ENCODE peak calls at places on chromosomes 2 and 18, in eight cellular contexts. K, L, G, Y, Q, C, F and Z are unnamed samples. For H3K27me3, the result is how much of the 10 kb centered on the place peaks cover.

GRCh38 chr18:63578357-63578958 is 8.7 kb upstream of the SERPINB13 start:
- DNase-seq in K (no peak), L (no peak), G (peak), Y (peak), Q (no peak), C (peak), F (no peak), Z (no peak)

GRCh38 chr18:22710628-22711380 is 222.3 kb upstream of the RBBP8 start:
- DNase-seq in K (no peak), L (peak), G (peak), Y (peak), Q (no peak), C (peak), F (no peak), Z (no peak)

GRCh38 chr2:54618646-54619565 is 104.6 kb upstream of the EML6 start:
- DNase-seq in K (no peak), L (no peak), G (no peak), Y (no peak), Q (no peak), C (peak), F (no peak), Z (no peak)

GRCh38 chr18:62714671-62715438 is 486 bp upstream of the PHLPP1 start:
- DNase-seq in K (peak), L (peak), G (peak), Y (peak), Q (peak), C (peak), F (peak), Z (peak)

GRCh38 chr2:98716786-98717185 is 14.1 kb downstream of the MGAT4A start:
- DNase-seq in K (no peak), L (no peak), G (no peak), Y (no peak), Q (no peak), C (no peak), F (no peak), Z (no peak)

GRCh38 chr2:187982668-187983067 is 309.0 kb upstream of the GULP1 start:
- DNase-seq in K (no peak), L (peak), G (peak), Y (peak), Q (no peak), C (peak), F (no peak), Z (no peak)

GRCh38 chr18:27377251-27377650 is 192.1 kb upstream of the CHST9 start:
- DNase-seq in K (no peak), L (peak), G (no peak), Y (no peak), Q (no peak), C (peak), F (no peak), Z (no peak)

GRCh38 chr2:30421551-30422436 is 25.3 kb upstream of the LCLAT1 start:
- DNase-seq in K (peak), L (peak), G (peak), Y (peak), Q (no peak), C (peak), F (no peak), Z (no peak)

GRCh38 chr2:215664847-215665525 is 229.1 kb upstream of the FN1 start:
- DNase-seq in K (no peak), L (peak), G (peak), Y (peak), Q (no peak), C (peak), F (no peak), Z (peak)

GRCh38 chr2:46985512-46985911 is 69.9 kb upstream of the MCFD2 start:
- DNase-seq in K (no peak), L (peak), G (no peak), Y (peak), Q (no peak), C (peak), F (no peak), Z (no peak)

GRCh38 chr2:62920070-62920469 is 130.6 kb upstream of the OTX1 start:
- DNase-seq in K (no peak), L (peak), G (peak), Y (no peak), Q (no peak), C (peak), F (no peak), Z (no peak)

GRCh38 chr2:241025639-241026038 is 27.2 kb downstream of the SNED1 start:
- DNase-seq in K (no peak), L (no peak), G (no peak), Y (no peak), Q (no peak), C (no peak), F (no peak), Z (no peak)

GRCh38 chr18:60292186-60292585 is 80.4 kb downstream of the MC4R start:
- DNase-seq in K (no peak), L (no peak), G (no peak), Y (no peak), Q (no peak), C (no peak), F (no peak), Z (no peak)

GRCh38 chr2:239026711-239027430 is 179.0 kb downstream of the TWIST2 start:
- DNase-seq in K (no peak), L (no peak), G (no peak), Y (no peak), Q (no peak), C (no peak), F (no peak), Z (no peak)

GRCh38 chr18:37260367-37261093 is 305.1 kb downstream of the CELF4 start:
- DNase-seq in K (no peak), L (no peak), G (no peak), Y (no peak), Q (no peak), C (no peak), F (no peak), Z (no peak)

GRCh38 chr2:171086352-171087290 is 74.1 kb downstream of the TLK1 start:
- DNase-seq in K (peak), L (peak), G (peak), Y (peak), Q (no peak), C (peak), F (no peak), Z (peak)

GRCh38 chr2:84847326-84848050 is 33.4 kb downstream of the TRABD2A start:
- DNase-seq in K (no peak), L (no peak), G (peak), Y (no peak), Q (no peak), C (no peak), F (no peak), Z (no peak)

GRCh38 chr2:2294183-2294675 is 36.8 kb downstream of the MYT1L start:
- DNase-seq in K (no peak), L (no peak), G (no peak), Y (no peak), Q (no peak), C (no peak), F (no peak), Z (no peak)

GRCh38 chr2:119496682-119497081 is 27.6 kb downstream of the SCTR start:
- DNase-seq in K (no peak), L (no peak), G (no peak), Y (no peak), Q (no peak), C (no peak), F (no peak), Z (no peak)

GRCh38 chr2:45860136-45861106 is 208.9 kb downstream of the PRKCE start:
- DNase-seq in K (no peak), L (peak), G (peak), Y (peak), Q (peak), C (peak), F (no peak), Z (peak)

GRCh38 chr2:174383796-174384195 is 11.7 kb upstream of the SCRN3 start:
- DNase-seq in K (no peak), L (no peak), G (no peak), Y (no peak), Q (no peak), C (no peak), F (no peak), Z (no peak)

GRCh38 chr18:11183621-11184020 is 34.3 kb upstream of the PIEZO2 start:
- DNase-seq in K (no peak), L (peak), G (no peak), Y (no peak), Q (no peak), C (peak), F (no peak), Z (no peak)

GRCh38 chr18:58101291-58101706 is 57.3 kb downstream of the NEDD4L start:
- DNase-seq in K (no peak), L (no peak), G (no peak), Y (no peak), Q (no peak), C (no peak), F (no peak), Z (no peak)

GRCh38 chr2:218819103-218819502 is 12.5 kb downstream of the PRKAG3 start:
- DNase-seq in K (no peak), L (no peak), G (no peak), Y (no peak), Q (no peak), C (no peak), F (no peak), Z (no peak)

GRCh38 chr2:43445248-43445647 is 150.6 kb downstream of the THADA start:
- DNase-seq in K (no peak), L (no peak), G (no peak), Y (peak), Q (no peak), C (no peak), F (no peak), Z (no peak)

GRCh38 chr18:49847524-49847923 is 34.2 kb upstream of the ACAA2 start:
- DNase-seq in K (no peak), L (no peak), G (no peak), Y (no peak), Q (no peak), C (no peak), F (peak), Z (no peak)

GRCh38 chr2:156673271-156673615 is 237.1 kb downstream of the GPD2 start:
- DNase-seq in K (no peak), L (no peak), G (no peak), Y (no peak), Q (no peak), C (no peak), F (no peak), Z (no peak)

GRCh38 chr2:213991454-213992108 is 419.3 kb upstream of the VWC2L start:
- DNase-seq in K (no peak), L (peak), G (no peak), Y (no peak), Q (no peak), C (peak), F (no peak), Z (no peak)

GRCh38 chr2:47297767-47298401 is 105.1 kb upstream of the MSH2 start:
- DNase-seq in K (no peak), L (no peak), G (no peak), Y (no peak), Q (no peak), C (no peak), F (no peak), Z (no peak)

GRCh38 chr2:234377761-234378341 is 119.0 kb downstream of the ARL4C start:
- DNase-seq in K (no peak), L (peak), G (peak), Y (peak), Q (no peak), C (peak), F (no peak), Z (peak)

GRCh38 chr2:98376301-98376945 is 30.2 kb downstream of the CNGA3 start:
- DNase-seq in K (no peak), L (no peak), G (no peak), Y (no peak), Q (no peak), C (no peak), F (no peak), Z (no peak)

GRCh38 chr2:144503221-144503620 is 16.7 kb downstream of the ZEB2 start:
- DNase-seq in K (no peak), L (no peak), G (no peak), Y (no peak), Q (no peak), C (no peak), F (no peak), Z (no peak)

GRCh38 chr2:176246324-176246723 is 22.9 kb upstream of the MTX2 start:
- DNase-seq in K (no peak), L (no peak), G (no peak), Y (no peak), Q (no peak), C (no peak), F (no peak), Z (no peak)

GRCh38 chr18:52343731-52344340 is 3.8 kb downstream of the DCC start:
- DNase-seq in K (no peak), L (no peak), G (no peak), Y (no peak), Q (no peak), C (no peak), F (no peak), Z (no peak)

GRCh38 chr18:52341617-52342381 is 1.8 kb downstream of the DCC start:
- DNase-seq in K (no peak), L (no peak), G (no peak), Y (no peak), Q (peak), C (peak), F (no peak), Z (no peak)

GRCh38 chr18:52343138-52343537 is 3.1 kb downstream of the DCC start:
- DNase-seq in K (no peak), L (no peak), G (no peak), Y (no peak), Q (no peak), C (peak), F (no peak), Z (no peak)

GRCh38 chr18:52339891-52340371 is at the start of gene DCC:
- DNase-seq in K (no peak), L (peak), G (peak), Y (peak), Q (no peak), C (peak), F (no peak), Z (peak)

GRCh38 chr18:52340466-52341378 is 725 bp downstream of the DCC start:
- DNase-seq in K (no peak), L (no peak), G (no peak), Y (no peak), Q (no peak), C (peak), F (no peak), Z (no peak)
- H3K27me3 ChIP-seq in K (under half), L (under half), G (half or more), Y (under half), Q (under half), C (under half), F (under half), Z (under half)

GRCh38 chr2:109128048-109128465 is 948 bp upstream of the SH3RF3 start:
- DNase-seq in K (peak), L (peak), G (peak), Y (peak), Q (peak), C (peak), F (no peak), Z (peak)
- H3K4me3 ChIP-seq in K (peak), L (peak), G (peak), Y (peak), Q (peak), C (peak), F (peak), Z (peak)

DNA sequence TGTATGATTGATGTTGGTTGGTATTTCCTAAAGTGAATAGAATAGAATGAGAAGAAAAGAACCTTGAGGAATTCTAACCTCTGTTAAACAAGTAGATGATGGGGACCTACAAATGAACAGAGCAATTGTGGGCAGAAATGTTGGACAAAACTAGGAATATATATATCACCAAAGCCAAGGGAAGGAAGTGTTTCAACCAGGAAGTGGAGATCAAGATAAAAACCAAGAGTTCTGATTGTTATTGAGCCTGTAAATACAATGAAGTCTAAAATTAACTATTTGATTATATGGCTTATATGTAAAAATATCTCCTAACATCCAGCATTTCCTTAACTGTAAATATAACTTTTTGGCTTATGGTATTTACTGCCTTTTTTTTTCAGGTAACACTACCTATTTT is 730.0 kb downstream of the SOCS6 start:
- DNase-seq in K (no peak), L (no peak), G (no peak), Y (no peak), Q (no peak), C (no peak), F (no peak), Z (no peak)
- H3K27me3 ChIP-seq in K (under half), L (under half), G (under half), Y (under half), Q (under half), C (under half), F (under half), Z (under half)

GRCh38 chr2:225042800-225043167 is 516 bp upstream of the DOCK10 start:
- DNase-seq in K (no peak), L (no peak), G (no peak), Y (no peak), Q (no peak), C (no peak), F (no peak), Z (no peak)
- H3K4me3 ChIP-seq in K (peak), L (peak), G (peak), Y (peak), Q (peak), C (peak), F (peak), Z (peak)

GRCh38 chr2:66580343-66580954 is 145.5 kb downstream of the MEIS1 start:
- DNase-seq in K (no peak), L (no peak), G (no peak), Y (no peak), Q (no peak), C (no peak), F (no peak), Z (no peak)

GRCh38 chr2:66582364-66582974 is 147.5 kb downstream of the MEIS1 start:
- DNase-seq in K (no peak), L (no peak), G (no peak), Y (no peak), Q (peak), C (no peak), F (no peak), Z (no peak)

GRCh38 chr2:66579494-66579893 is 144.6 kb downstream of the MEIS1 start:
- DNase-seq in K (no peak), L (no peak), G (no peak), Y (no peak), Q (no peak), C (no peak), F (no peak), Z (no peak)

GRCh38 chr2:66582975-66583842 is 148.3 kb downstream of the MEIS1 start:
- DNase-seq in K (no peak), L (no peak), G (no peak), Y (no peak), Q (peak), C (no peak), F (no peak), Z (no peak)

GRCh38 chr2:66581461-66582363 is 146.8 kb downstream of the MEIS1 start:
- DNase-seq in K (no peak), L (no peak), G (peak), Y (no peak), Q (peak), C (peak), F (no peak), Z (peak)
- H3K27me3 ChIP-seq in K (under half), L (half or more), G (under half), Y (half or more), Q (under half), C (under half), F (under half), Z (under half)